ENCODE peak calls at places on chromosomes 12 and 14, in six cellular contexts. One of them, this sample, is unnamed.
A peak's percentile ranks its signal among the peaks of the same experiment; 100 is the strongest.

GRCh38 chr12:62249419-62249818 is 10.8 kb upstream of the USP15 start:
- DNase-seq in globus pallidus: no peak
- DNase-seq in NCI-H2081: no peak
- DNase-seq in lower lobe of right lung: no peak
- DNase-seq in Peyer's patch: no peak
- DNase-seq in stimulated activated CD4-positive, alpha-beta T cell treated with anti-CD3 and anti-CD28 coated beads, Interleukin-15, amount 100 ng/mL, for 24 hours: no peak
- DNase-seq in this sample: no peak

GRCh38 chr14:90726656-90727055 is 89.6 kb downstream of the TTC7B start:
- DNase-seq in NCI-H2081: peak; percentile 6
- DNase-seq in Peyer's patch: peak; percentile 59
- DNase-seq in stimulated activated CD4-positive, alpha-beta T cell treated with anti-CD3 and anti-CD28 coated beads, Interleukin-15, amount 100 ng/mL, for 24 hours: no peak
- DNase-seq in lower lobe of right lung: peak; percentile 57
- DNase-seq in globus pallidus: peak; percentile 77
- DNase-seq in this sample: peak; percentile 44

GRCh38 chr14:77844802-77845201 is 44.9 kb downstream of the ADCK1 start:
- DNase-seq in globus pallidus: no peak
- DNase-seq in stimulated activated CD4-positive, alpha-beta T cell treated with anti-CD3 and anti-CD28 coated beads, Interleukin-15, amount 100 ng/mL, for 24 hours: no peak
- DNase-seq in Peyer's patch: no peak
- DNase-seq in lower lobe of right lung: no peak
- DNase-seq in NCI-H2081: no peak
- DNase-seq in this sample: no peak

GRCh38 chr12:132356686-132357622 is 27.6 kb upstream of the GALNT9 start:
- DNase-seq in NCI-H2081: no peak
- DNase-seq in lower lobe of right lung: peak; percentile 51
- DNase-seq in globus pallidus: no peak
- DNase-seq in stimulated activated CD4-positive, alpha-beta T cell treated with anti-CD3 and anti-CD28 coated beads, Interleukin-15, amount 100 ng/mL, for 24 hours: peak; percentile 20
- DNase-seq in Peyer's patch: peak; percentile 65
- DNase-seq in this sample: peak; percentile 79

GRCh38 chr12:47356129-47356622 is 276.4 kb upstream of the AMIGO2 start:
- DNase-seq in NCI-H2081: no peak
- DNase-seq in globus pallidus: peak; percentile 47
- DNase-seq in stimulated activated CD4-positive, alpha-beta T cell treated with anti-CD3 and anti-CD28 coated beads, Interleukin-15, amount 100 ng/mL, for 24 hours: peak; percentile 43
- DNase-seq in Peyer's patch: no peak
- DNase-seq in lower lobe of right lung: no peak
- DNase-seq in this sample: no peak

GRCh38 chr12:124369055-124369900 is 74.4 kb downstream of the RFLNA start:
- DNase-seq in globus pallidus: peak; percentile 90
- DNase-seq in Peyer's patch: peak; percentile 89
- DNase-seq in NCI-H2081: no peak
- DNase-seq in stimulated activated CD4-positive, alpha-beta T cell treated with anti-CD3 and anti-CD28 coated beads, Interleukin-15, amount 100 ng/mL, for 24 hours: no peak
- DNase-seq in lower lobe of right lung: peak; percentile 92
- DNase-seq in this sample: no peak

GRCh38 chr14:52253503-52253902 is 14.0 kb upstream of the PTGDR start:
- DNase-seq in lower lobe of right lung: no peak
- DNase-seq in globus pallidus: no peak
- DNase-seq in Peyer's patch: no peak
- DNase-seq in NCI-H2081: no peak
- DNase-seq in stimulated activated CD4-positive, alpha-beta T cell treated with anti-CD3 and anti-CD28 coated beads, Interleukin-15, amount 100 ng/mL, for 24 hours: no peak
- DNase-seq in this sample: no peak

GRCh38 chr12:78447373-78447772 is 417.2 kb upstream of the SYT1 start:
- DNase-seq in globus pallidus: no peak
- DNase-seq in stimulated activated CD4-positive, alpha-beta T cell treated with anti-CD3 and anti-CD28 coated beads, Interleukin-15, amount 100 ng/mL, for 24 hours: no peak
- DNase-seq in Peyer's patch: no peak
- DNase-seq in lower lobe of right lung: no peak
- DNase-seq in NCI-H2081: no peak
- DNase-seq in this sample: no peak

GRCh38 chr14:93792391-93792790 is 4.1 kb upstream of the PRIMA1 start:
- DNase-seq in NCI-H2081: no peak
- DNase-seq in lower lobe of right lung: no peak
- DNase-seq in globus pallidus: no peak
- DNase-seq in Peyer's patch: no peak
- DNase-seq in stimulated activated CD4-positive, alpha-beta T cell treated with anti-CD3 and anti-CD28 coated beads, Interleukin-15, amount 100 ng/mL, for 24 hours: no peak
- DNase-seq in this sample: no peak

GRCh38 chr12:64169999-64170398 is 52.1 kb downstream of the KICS2 start:
- DNase-seq in lower lobe of right lung: no peak
- DNase-seq in Peyer's patch: no peak
- DNase-seq in stimulated activated CD4-positive, alpha-beta T cell treated with anti-CD3 and anti-CD28 coated beads, Interleukin-15, amount 100 ng/mL, for 24 hours: no peak
- DNase-seq in NCI-H2081: peak; percentile 79
- DNase-seq in globus pallidus: no peak
- DNase-seq in this sample: no peak

GRCh38 chr14:60161176-60162107 is 3.8 kb downstream of the DHRS7 start:
- DNase-seq in globus pallidus: no peak
- DNase-seq in stimulated activated CD4-positive, alpha-beta T cell treated with anti-CD3 and anti-CD28 coated beads, Interleukin-15, amount 100 ng/mL, for 24 hours: no peak
- DNase-seq in lower lobe of right lung: no peak
- DNase-seq in Peyer's patch: no peak
- DNase-seq in NCI-H2081: peak; percentile 70
- DNase-seq in this sample: peak; percentile 45

GRCh38 chr12:115212356-115212755 is 528.4 kb upstream of the TBX3 start:
- DNase-seq in NCI-H2081: no peak
- DNase-seq in stimulated activated CD4-positive, alpha-beta T cell treated with anti-CD3 and anti-CD28 coated beads, Interleukin-15, amount 100 ng/mL, for 24 hours: no peak
- DNase-seq in Peyer's patch: no peak
- DNase-seq in lower lobe of right lung: no peak
- DNase-seq in globus pallidus: no peak
- DNase-seq in this sample: no peak

GRCh38 chr12:54421873-54422250 is 2.8 kb upstream of the ITGA5 start:
- DNase-seq in globus pallidus: no peak
- DNase-seq in NCI-H2081: no peak
- DNase-seq in lower lobe of right lung: no peak
- DNase-seq in stimulated activated CD4-positive, alpha-beta T cell treated with anti-CD3 and anti-CD28 coated beads, Interleukin-15, amount 100 ng/mL, for 24 hours: no peak
- DNase-seq in Peyer's patch: no peak
- DNase-seq in this sample: no peak

GRCh38 chr12:83016226-83016835 is 329.6 kb downstream of the TMTC2 start:
- DNase-seq in lower lobe of right lung: no peak
- DNase-seq in globus pallidus: no peak
- DNase-seq in NCI-H2081: no peak
- DNase-seq in Peyer's patch: no peak
- DNase-seq in stimulated activated CD4-positive, alpha-beta T cell treated with anti-CD3 and anti-CD28 coated beads, Interleukin-15, amount 100 ng/mL, for 24 hours: no peak
- DNase-seq in this sample: no peak

GRCh38 chr12:106769078-106769477 is 5.4 kb upstream of the RIC8B start:
- DNase-seq in Peyer's patch: no peak
- DNase-seq in globus pallidus: no peak
- DNase-seq in NCI-H2081: no peak
- DNase-seq in lower lobe of right lung: no peak
- DNase-seq in stimulated activated CD4-positive, alpha-beta T cell treated with anti-CD3 and anti-CD28 coated beads, Interleukin-15, amount 100 ng/mL, for 24 hours: no peak
- DNase-seq in this sample: no peak

GRCh38 chr12:21651821-21652220 is 5.8 kb downstream of the LDHB start:
- DNase-seq in NCI-H2081: no peak
- DNase-seq in globus pallidus: no peak
- DNase-seq in stimulated activated CD4-positive, alpha-beta T cell treated with anti-CD3 and anti-CD28 coated beads, Interleukin-15, amount 100 ng/mL, for 24 hours: no peak
- DNase-seq in Peyer's patch: no peak
- DNase-seq in lower lobe of right lung: no peak
- DNase-seq in this sample: no peak

GRCh38 chr14:77853919-77854318 is 54.0 kb downstream of the ADCK1 start:
- DNase-seq in NCI-H2081: no peak
- DNase-seq in Peyer's patch: no peak
- DNase-seq in globus pallidus: no peak
- DNase-seq in stimulated activated CD4-positive, alpha-beta T cell treated with anti-CD3 and anti-CD28 coated beads, Interleukin-15, amount 100 ng/mL, for 24 hours: no peak
- DNase-seq in lower lobe of right lung: no peak
- DNase-seq in this sample: no peak

GRCh38 chr12:105166736-105167135 is 59.2 kb downstream of the WASHC4 start:
- DNase-seq in lower lobe of right lung: no peak
- DNase-seq in Peyer's patch: no peak
- DNase-seq in globus pallidus: no peak
- DNase-seq in stimulated activated CD4-positive, alpha-beta T cell treated with anti-CD3 and anti-CD28 coated beads, Interleukin-15, amount 100 ng/mL, for 24 hours: no peak
- DNase-seq in NCI-H2081: no peak
- DNase-seq in this sample: no peak

GRCh38 chr12:112309797-112310196 is 72.4 kb downstream of the HECTD4 start:
- DNase-seq in stimulated activated CD4-positive, alpha-beta T cell treated with anti-CD3 and anti-CD28 coated beads, Interleukin-15, amount 100 ng/mL, for 24 hours: no peak
- DNase-seq in lower lobe of right lung: no peak
- DNase-seq in globus pallidus: no peak
- DNase-seq in NCI-H2081: no peak
- DNase-seq in Peyer's patch: no peak
- DNase-seq in this sample: no peak

GRCh38 chr14:68474741-68475140 is 318.1 kb downstream of the ZFP36L1 start:
- DNase-seq in lower lobe of right lung: no peak
- DNase-seq in stimulated activated CD4-positive, alpha-beta T cell treated with anti-CD3 and anti-CD28 coated beads, Interleukin-15, amount 100 ng/mL, for 24 hours: no peak
- DNase-seq in globus pallidus: no peak
- DNase-seq in Peyer's patch: no peak
- DNase-seq in NCI-H2081: no peak
- DNase-seq in this sample: no peak

GRCh38 chr12:27554421-27555186 is 30.6 kb downstream of the PPFIBP1 start:
- DNase-seq in Peyer's patch: no peak
- DNase-seq in NCI-H2081: peak; percentile 6
- DNase-seq in lower lobe of right lung: no peak
- DNase-seq in globus pallidus: peak; percentile 88
- DNase-seq in stimulated activated CD4-positive, alpha-beta T cell treated with anti-CD3 and anti-CD28 coated beads, Interleukin-15, amount 100 ng/mL, for 24 hours: no peak
- DNase-seq in this sample: no peak

GRCh38 chr14:99273724-99274345 is 1.8 kb upstream of the BCL11B start:
- DNase-seq in Peyer's patch: peak; percentile 75
- DNase-seq in NCI-H2081: no peak
- DNase-seq in globus pallidus: no peak
- DNase-seq in stimulated activated CD4-positive, alpha-beta T cell treated with anti-CD3 and anti-CD28 coated beads, Interleukin-15, amount 100 ng/mL, for 24 hours: peak; percentile 73
- DNase-seq in lower lobe of right lung: no peak
- DNase-seq in this sample: peak; percentile 53

GRCh38 chr12:71646512-71646911 is 17.1 kb downstream of the ZFC3H1 start:
- DNase-seq in NCI-H2081: no peak
- DNase-seq in lower lobe of right lung: no peak
- DNase-seq in Peyer's patch: no peak
- DNase-seq in stimulated activated CD4-positive, alpha-beta T cell treated with anti-CD3 and anti-CD28 coated beads, Interleukin-15, amount 100 ng/mL, for 24 hours: no peak
- DNase-seq in globus pallidus: no peak
- DNase-seq in this sample: no peak

GRCh38 chr14:102939820-102940561 is 17.5 kb downstream of the AMN start:
- DNase-seq in stimulated activated CD4-positive, alpha-beta T cell treated with anti-CD3 and anti-CD28 coated beads, Interleukin-15, amount 100 ng/mL, for 24 hours: no peak
- DNase-seq in Peyer's patch: peak; percentile 73
- DNase-seq in NCI-H2081: no peak
- DNase-seq in lower lobe of right lung: peak; percentile 92
- DNase-seq in globus pallidus: no peak
- DNase-seq in this sample: no peak

GRCh38 chr14:72049462-72049861 is 117.2 kb downstream of the RGS6 start:
- DNase-seq in NCI-H2081: no peak
- DNase-seq in globus pallidus: no peak
- DNase-seq in lower lobe of right lung: no peak
- DNase-seq in Peyer's patch: no peak
- DNase-seq in stimulated activated CD4-positive, alpha-beta T cell treated with anti-CD3 and anti-CD28 coated beads, Interleukin-15, amount 100 ng/mL, for 24 hours: peak; percentile 56
- DNase-seq in this sample: no peak

GRCh38 chr12:26028953-26029740 is 70.7 kb downstream of the RASSF8 start:
- DNase-seq in Peyer's patch: no peak
- DNase-seq in stimulated activated CD4-positive, alpha-beta T cell treated with anti-CD3 and anti-CD28 coated beads, Interleukin-15, amount 100 ng/mL, for 24 hours: peak; percentile 18
- DNase-seq in globus pallidus: peak; percentile 75
- DNase-seq in lower lobe of right lung: no peak
- DNase-seq in NCI-H2081: peak; percentile 19
- DNase-seq in this sample: no peak

GRCh38 chr14:72420749-72421452 is 473.0 kb downstream of the DPF3 start:
- DNase-seq in lower lobe of right lung: peak; percentile 63
- DNase-seq in NCI-H2081: peak; percentile 22
- DNase-seq in Peyer's patch: peak; percentile 67
- DNase-seq in globus pallidus: peak; percentile 24
- DNase-seq in stimulated activated CD4-positive, alpha-beta T cell treated with anti-CD3 and anti-CD28 coated beads, Interleukin-15, amount 100 ng/mL, for 24 hours: peak; percentile 85
- DNase-seq in this sample: peak; percentile 91

GRCh38 chr12:45660330-45660729 is 69.2 kb upstream of the ARID2 start:
- DNase-seq in NCI-H2081: no peak
- DNase-seq in Peyer's patch: no peak
- DNase-seq in lower lobe of right lung: no peak
- DNase-seq in stimulated activated CD4-positive, alpha-beta T cell treated with anti-CD3 and anti-CD28 coated beads, Interleukin-15, amount 100 ng/mL, for 24 hours: no peak
- DNase-seq in globus pallidus: no peak
- DNase-seq in this sample: no peak

GRCh38 chr14:73755434-73756014 is 41.3 kb upstream of the PNMA1 start:
- DNase-seq in Peyer's patch: peak; percentile 83
- DNase-seq in stimulated activated CD4-positive, alpha-beta T cell treated with anti-CD3 and anti-CD28 coated beads, Interleukin-15, amount 100 ng/mL, for 24 hours: peak; percentile 50
- DNase-seq in globus pallidus: peak; percentile 82
- DNase-seq in lower lobe of right lung: no peak
- DNase-seq in NCI-H2081: no peak
- DNase-seq in this sample: no peak

GRCh38 chr14:97027256-97027999 is 230.2 kb downstream of the VRK1 start:
- DNase-seq in Peyer's patch: no peak
- DNase-seq in stimulated activated CD4-positive, alpha-beta T cell treated with anti-CD3 and anti-CD28 coated beads, Interleukin-15, amount 100 ng/mL, for 24 hours: no peak
- DNase-seq in NCI-H2081: no peak
- DNase-seq in globus pallidus: no peak
- DNase-seq in lower lobe of right lung: no peak
- DNase-seq in this sample: no peak

GRCh38 chr14:37197421-37198272 is at the start of gene MIPOL1:
- DNase-seq in Peyer's patch: peak; percentile 88
- DNase-seq in NCI-H2081: peak; percentile 93
- DNase-seq in lower lobe of right lung: peak; percentile 88
- DNase-seq in globus pallidus: peak; percentile 75
- DNase-seq in stimulated activated CD4-positive, alpha-beta T cell treated with anti-CD3 and anti-CD28 coated beads, Interleukin-15, amount 100 ng/mL, for 24 hours: peak; percentile 48
- DNase-seq in this sample: peak; percentile 33

GRCh38 chr12:114226241-114226928 is 179.6 kb downstream of the TBX5 start:
- DNase-seq in globus pallidus: no peak
- DNase-seq in stimulated activated CD4-positive, alpha-beta T cell treated with anti-CD3 and anti-CD28 coated beads, Interleukin-15, amount 100 ng/mL, for 24 hours: no peak
- DNase-seq in lower lobe of right lung: no peak
- DNase-seq in NCI-H2081: no peak
- DNase-seq in Peyer's patch: no peak
- DNase-seq in this sample: no peak

GRCh38 chr14:85531594-85532391 is 1.8 kb downstream of the FLRT2 start:
- DNase-seq in globus pallidus: peak; percentile 16
- DNase-seq in stimulated activated CD4-positive, alpha-beta T cell treated with anti-CD3 and anti-CD28 coated beads, Interleukin-15, amount 100 ng/mL, for 24 hours: peak; percentile 5
- DNase-seq in lower lobe of right lung: peak; percentile 51
- DNase-seq in NCI-H2081: no peak
- DNase-seq in Peyer's patch: peak; percentile 53
- DNase-seq in this sample: no peak

GRCh38 chr14:70784886-70785285 is 24.4 kb downstream of the MAP3K9 start:
- DNase-seq in lower lobe of right lung: no peak
- DNase-seq in Peyer's patch: no peak
- DNase-seq in stimulated activated CD4-positive, alpha-beta T cell treated with anti-CD3 and anti-CD28 coated beads, Interleukin-15, amount 100 ng/mL, for 24 hours: no peak
- DNase-seq in NCI-H2081: no peak
- DNase-seq in globus pallidus: no peak
- DNase-seq in this sample: no peak

GRCh38 chr12:5745251-5745888 is 199.7 kb downstream of the ANO2 start:
- DNase-seq in Peyer's patch: peak; percentile 66
- DNase-seq in NCI-H2081: peak; percentile 45
- DNase-seq in globus pallidus: peak; percentile 61
- DNase-seq in lower lobe of right lung: peak; percentile 63
- DNase-seq in stimulated activated CD4-positive, alpha-beta T cell treated with anti-CD3 and anti-CD28 coated beads, Interleukin-15, amount 100 ng/mL, for 24 hours: peak; percentile 68
- DNase-seq in this sample: peak; percentile 53